ENCODE peak calls at places on chromosome 20, in five cellular contexts. W is astrocyte, T is AG04449, R is endothelial cell of umbilical vein, X is left ventricle myocardium inferior. M is an unnamed sample.
A peak's percentile ranks its signal among the peaks of the same experiment; 100 is the strongest.

GRCh38 chr20:478949-479429 is 16.7 kb upstream of the TBC1D20 start:
- DNase-seq in T (no peak), R (peak; percentile 70), X (no peak), W (peak; percentile 10), M (peak; percentile 64)

GRCh38 chr20:37931153-37931922 is 28.4 kb downstream of the VSTM2L start:
- DNase-seq in W (no peak), T (no peak), R (no peak), X (no peak), M (no peak)

GRCh38 chr20:1467355-1468116 is 887 bp upstream of the NSFL1C start:
- DNase-seq in R (no peak), X (no peak), W (no peak), T (no peak), M (no peak)

GRCh38 chr20:63029358-63030121 is 22.8 kb upstream of the BHLHE23 start:
- DNase-seq in T (no peak), W (no peak), R (no peak), X (peak; percentile 4), M (no peak)

GRCh38 chr20:46838002-46838401 is 56.6 kb upstream of the EYA2 start:
- DNase-seq in W (no peak), T (no peak), X (no peak), R (no peak), M (no peak)

GRCh38 chr20:62418709-62419487 is 8.4 kb downstream of the RBBP8NL start:
- DNase-seq in W (no peak), X (no peak), T (no peak), R (no peak), M (no peak)

GRCh38 chr20:62334881-62335280 is 32.1 kb downstream of the ADRM1 start:
- DNase-seq in R (no peak), W (no peak), T (no peak), X (no peak), M (no peak)

GRCh38 chr20:36145877-36146707 is 8.4 kb upstream of the EPB41L1 start:
- DNase-seq in X (peak; percentile 72), R (no peak), T (no peak), W (peak; percentile 23), M (no peak)

GRCh38 chr20:52552181-52552872 is 360.7 kb upstream of the ZFP64 start:
- DNase-seq in X (no peak), T (peak; percentile 12), W (peak; percentile 84), R (no peak), M (peak; percentile 75)

GRCh38 chr20:64081620-64081964 is 1.7 kb downstream of the OPRL1 start:
- DNase-seq in R (no peak), T (no peak), X (no peak), W (no peak), M (no peak)

GRCh38 chr20:31764641-31765305 is 25.7 kb downstream of the TPX2 start:
- DNase-seq in R (no peak), X (no peak), T (no peak), W (peak; percentile 75), M (peak; percentile 54)

GRCh38 chr20:58930496-58930895 is 50.6 kb upstream of the NELFCD start:
- DNase-seq in W (no peak), T (no peak), R (no peak), X (no peak), M (no peak)

GRCh38 chr20:38629979-38630378 is 28.4 kb downstream of the ARHGAP40 start:
- DNase-seq in T (no peak), X (no peak), R (no peak), W (no peak), M (no peak)

GRCh38 chr20:53785320-53785719 is 191.7 kb upstream of the ZNF217 start:
- DNase-seq in T (no peak), X (no peak), W (no peak), R (no peak), M (no peak)

GRCh38 chr20:17615645-17616479 is 46.0 kb downstream of the DSTN start:
- DNase-seq in R (no peak), X (no peak), T (no peak), W (no peak), M (no peak)

GRCh38 chr20:38357653-38358207 is 11.4 kb downstream of the LBP start:
- DNase-seq in T (no peak), W (no peak), X (no peak), R (no peak), M (no peak)

GRCh38 chr20:43893930-43894329 is 20.7 kb upstream of the TOX2 start:
- DNase-seq in X (no peak), R (no peak), W (peak; percentile 22), T (no peak), M (no peak)

GRCh38 chr20:16040742-16041141 is 532.5 kb downstream of the KIF16B start:
- DNase-seq in X (no peak), W (no peak), R (no peak), T (no peak), M (no peak)

GRCh38 chr20:44019638-44020335 is 105.1 kb downstream of the TOX2 start:
- DNase-seq in X (no peak), T (no peak), W (peak; percentile 19), R (peak; percentile 33), M (peak; percentile 13)

GRCh38 chr20:62952373-62953166 is at the start of gene SLC17A9:
- DNase-seq in X (peak; percentile 68), R (peak; percentile 68), W (peak; percentile 10), T (no peak), M (peak; percentile 71)

GRCh38 chr20:63114693-63115069 is 101.2 kb downstream of the YTHDF1 start:
- DNase-seq in W (no peak), R (no peak), X (no peak), T (no peak), M (no peak)

DNA sequence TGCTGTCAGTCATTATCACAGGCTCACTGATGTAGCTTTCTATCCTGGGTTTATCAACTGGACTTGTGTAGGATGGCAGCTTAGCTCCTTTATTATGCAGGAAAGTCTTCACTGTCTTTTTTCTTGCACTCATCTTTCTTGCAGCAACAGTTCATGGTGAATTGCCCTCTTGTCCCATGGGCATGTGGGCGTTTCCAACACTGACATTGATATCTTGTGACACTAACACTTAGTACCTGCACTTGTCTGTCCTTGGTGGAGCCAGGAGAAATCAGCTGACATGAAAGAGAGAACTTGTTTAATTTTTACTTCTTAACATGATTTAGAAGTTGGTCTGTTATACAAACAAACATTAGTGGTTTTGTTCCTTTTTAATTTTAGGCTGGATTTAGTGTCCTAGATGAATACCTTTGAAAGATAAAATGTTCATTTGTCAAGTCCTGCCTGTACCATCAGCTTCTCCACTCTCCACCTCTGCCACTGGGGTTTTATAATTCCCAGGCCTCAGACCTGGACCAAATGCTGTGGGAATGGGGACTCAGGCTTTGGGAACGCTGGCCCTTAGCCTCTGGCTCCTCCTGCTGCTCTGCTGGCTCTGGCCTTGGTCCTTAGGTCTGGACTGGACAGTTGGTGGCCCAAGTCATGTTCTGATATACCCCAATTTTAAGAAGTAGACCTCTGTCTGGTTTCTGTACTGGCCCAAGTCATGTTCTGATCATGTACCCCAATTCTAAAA is 161.0 kb upstream of the LAMP5 start:
- DNase-seq in X (peak; percentile 22), R (no peak), T (no peak), W (no peak), M (no peak)
- TF ChIP-seq CTCF in X (peak; percentile 36), R (no peak), T (no peak), W (no peak), M (no peak)

GRCh38 chr20:24149881-24150307 is 161.3 kb upstream of the GGTLC1 start:
- DNase-seq in R (no peak), W (no peak), X (peak; percentile 51), T (no peak), M (no peak)
- TF ChIP-seq CTCF in R (peak; percentile 24), W (no peak), X (peak; percentile 69), T (peak; percentile 52), M (peak; percentile 54)

GRCh38 chr20:24495266-24495665 is 25.8 kb downstream of the SYNDIG1 start:
- DNase-seq in W (no peak), R (no peak), T (no peak), X (no peak), M (no peak)
- TF ChIP-seq CTCF in W (no peak), R (no peak), T (no peak), X (no peak), M (no peak)

DNA sequence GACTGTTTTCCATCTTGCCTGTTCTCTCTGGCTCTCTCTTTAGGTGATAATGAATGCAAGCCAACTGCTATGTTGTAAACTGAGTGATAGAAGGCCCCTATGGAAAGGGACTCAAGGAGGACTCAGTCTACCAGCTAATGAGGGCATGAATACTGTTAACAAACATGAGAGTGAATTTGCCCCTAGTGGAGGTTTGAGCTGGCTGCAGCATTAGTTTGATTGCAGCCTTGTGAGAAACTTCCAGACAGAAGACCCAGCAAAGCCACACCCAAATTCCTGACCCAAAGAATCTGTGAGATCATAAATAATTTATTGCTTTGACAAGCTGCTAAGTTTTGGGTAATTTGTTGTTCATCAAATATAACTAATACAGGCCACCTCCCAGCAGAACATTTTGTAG is 50.0 kb upstream of the PLCB1 start:
- DNase-seq in T (no peak), R (no peak), X (no peak), W (no peak), M (peak; percentile 23)
- TF ChIP-seq CTCF in T (peak; percentile 18), R (peak; percentile 15), X (peak; percentile 29), W (peak; percentile 20), M (peak; percentile 51)

DNA sequence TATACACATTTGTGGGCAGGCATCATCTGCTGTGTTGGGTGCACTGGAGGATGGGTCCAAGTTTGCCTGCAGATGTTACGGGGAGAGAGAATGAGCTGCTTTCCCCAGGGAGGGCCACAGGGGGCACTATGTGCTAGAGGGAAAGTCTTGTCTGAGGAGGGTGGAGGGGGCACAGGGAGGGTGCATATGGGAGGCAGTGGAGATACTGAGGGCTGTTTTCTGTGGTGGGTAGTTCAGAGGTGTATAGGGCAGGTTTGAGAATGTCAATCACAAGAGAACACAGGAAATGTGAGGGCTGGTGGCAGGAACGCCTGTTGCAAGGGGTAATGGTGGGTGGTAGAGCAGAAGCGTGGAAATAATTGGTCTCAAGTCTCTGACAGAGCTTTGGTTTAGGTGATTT is 7.7 kb upstream of the PTPRA start:
- DNase-seq in X (no peak), T (no peak), R (no peak), W (no peak), M (no peak)
- TF ChIP-seq CTCF in X (no peak), T (peak; percentile 2), R (no peak), W (no peak), M (no peak)

DNA sequence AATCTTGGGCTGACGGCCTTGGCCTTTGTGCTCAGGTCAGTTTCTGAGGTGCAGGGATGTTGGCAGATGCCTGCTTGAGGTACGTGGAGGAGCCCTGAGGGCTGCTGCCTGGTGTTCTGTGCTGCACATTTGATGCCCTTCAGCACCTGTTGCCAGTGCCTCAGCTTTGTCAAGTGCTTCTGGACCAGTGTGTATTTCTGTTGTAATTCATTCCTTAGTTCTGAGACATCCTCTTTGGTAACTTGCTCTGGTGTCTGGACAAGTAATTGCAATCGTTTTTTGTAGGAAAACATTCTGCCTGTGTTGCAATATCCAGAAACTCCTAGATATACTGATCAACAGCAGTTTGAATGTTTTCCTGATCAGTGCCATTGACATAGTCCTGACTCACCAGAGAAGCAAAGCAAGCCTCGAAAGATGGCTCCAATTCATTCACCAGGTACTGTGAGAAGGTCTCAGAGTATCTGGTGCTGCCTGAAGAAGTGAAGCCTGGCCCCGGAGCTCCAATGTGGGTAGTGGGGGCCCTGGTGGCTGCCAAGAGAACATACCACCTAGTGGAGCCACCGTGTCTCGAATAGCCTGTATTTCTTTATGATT is 26.7 kb downstream of the ZNF337 start:
- DNase-seq in X (no peak), W (peak; percentile 43), R (no peak), T (peak; percentile 58), M (peak; percentile 88)
- TF ChIP-seq CTCF in X (no peak), W (no peak), R (no peak), T (no peak), M (peak; percentile 22)

M was measured in AG10803.